ENCODE peak calls at places on chromosomes 7 and 10, in four cellular contexts. One of them, this sample, is unnamed.

GRCh38 chr10:59290448-59290847 is 71.9 kb downstream of the FAM13C start:
- DNase-seq in fibroblast of the aortic adventitia: no peak
- DNase-seq in activated T-cell treated with anti-CD3 and anti-CD28 coated beads for 1 hour: no peak
- DNase-seq in RCC 7860: no peak
- DNase-seq in this sample: peak

GRCh38 chr7:128408709-128409434 is 910 bp downstream of the IMPDH1 start:
- DNase-seq in fibroblast of the aortic adventitia: peak
- DNase-seq in activated T-cell treated with anti-CD3 and anti-CD28 coated beads for 1 hour: no peak
- DNase-seq in RCC 7860: no peak
- DNase-seq in this sample: peak

GRCh38 chr7:143025331-143025730 is 1.6 kb downstream of the OR9A2 start:
- DNase-seq in fibroblast of the aortic adventitia: no peak
- DNase-seq in activated T-cell treated with anti-CD3 and anti-CD28 coated beads for 1 hour: no peak
- DNase-seq in RCC 7860: no peak
- DNase-seq in this sample: no peak

GRCh38 chr10:70651661-70652060 is 20.6 kb upstream of the ADAMTS14 start:
- DNase-seq in fibroblast of the aortic adventitia: no peak
- DNase-seq in activated T-cell treated with anti-CD3 and anti-CD28 coated beads for 1 hour: no peak
- DNase-seq in RCC 7860: no peak
- DNase-seq in this sample: no peak

GRCh38 chr7:127252380-127252718 is 392 bp downstream of the GRM8 start:
- DNase-seq in fibroblast of the aortic adventitia: no peak
- DNase-seq in activated T-cell treated with anti-CD3 and anti-CD28 coated beads for 1 hour: no peak
- DNase-seq in RCC 7860: no peak
- DNase-seq in this sample: no peak

GRCh38 chr7:151248191-151249033 is at the start of gene SMARCD3:
- DNase-seq in fibroblast of the aortic adventitia: peak
- DNase-seq in activated T-cell treated with anti-CD3 and anti-CD28 coated beads for 1 hour: no peak
- DNase-seq in RCC 7860: peak
- DNase-seq in this sample: peak

GRCh38 chr7:668958-669357 is 57.5 kb upstream of the DNAAF5 start:
- DNase-seq in fibroblast of the aortic adventitia: no peak
- DNase-seq in activated T-cell treated with anti-CD3 and anti-CD28 coated beads for 1 hour: no peak
- DNase-seq in RCC 7860: no peak
- DNase-seq in this sample: no peak

GRCh38 chr7:69893915-69894314 is 295.6 kb downstream of the AUTS2 start:
- DNase-seq in fibroblast of the aortic adventitia: peak
- DNase-seq in activated T-cell treated with anti-CD3 and anti-CD28 coated beads for 1 hour: no peak
- DNase-seq in RCC 7860: no peak
- DNase-seq in this sample: peak

GRCh38 chr10:17747883-17748550 is 4.0 kb upstream of the TMEM236 start:
- DNase-seq in fibroblast of the aortic adventitia: peak
- DNase-seq in activated T-cell treated with anti-CD3 and anti-CD28 coated beads for 1 hour: no peak
- DNase-seq in RCC 7860: no peak
- DNase-seq in this sample: peak

GRCh38 chr10:26437637-26438461 is at the start of gene APBB1IP:
- DNase-seq in fibroblast of the aortic adventitia: peak
- DNase-seq in activated T-cell treated with anti-CD3 and anti-CD28 coated beads for 1 hour: peak
- DNase-seq in RCC 7860: peak
- DNase-seq in this sample: peak

GRCh38 chr10:26199841-26200240 is 16.7 kb upstream of the GAD2 start:
- DNase-seq in fibroblast of the aortic adventitia: no peak
- DNase-seq in activated T-cell treated with anti-CD3 and anti-CD28 coated beads for 1 hour: no peak
- DNase-seq in RCC 7860: no peak
- DNase-seq in this sample: no peak

GRCh38 chr10:124035928-124036558 is 57.4 kb downstream of the CHST15 start:
- DNase-seq in fibroblast of the aortic adventitia: no peak
- DNase-seq in activated T-cell treated with anti-CD3 and anti-CD28 coated beads for 1 hour: no peak
- DNase-seq in RCC 7860: no peak
- DNase-seq in this sample: no peak

GRCh38 chr10:12707461-12708185 is 293.9 kb downstream of the CCDC3 start:
- DNase-seq in fibroblast of the aortic adventitia: peak
- DNase-seq in activated T-cell treated with anti-CD3 and anti-CD28 coated beads for 1 hour: no peak
- DNase-seq in RCC 7860: peak
- DNase-seq in this sample: peak

GRCh38 chr7:66352071-66352470 is 146.9 kb downstream of the TPST1 start:
- DNase-seq in fibroblast of the aortic adventitia: no peak
- DNase-seq in activated T-cell treated with anti-CD3 and anti-CD28 coated beads for 1 hour: no peak
- DNase-seq in RCC 7860: peak
- DNase-seq in this sample: peak

GRCh38 chr10:27366769-27367168 is 126.2 kb upstream of the ACBD5 start:
- DNase-seq in fibroblast of the aortic adventitia: no peak
- DNase-seq in activated T-cell treated with anti-CD3 and anti-CD28 coated beads for 1 hour: no peak
- DNase-seq in RCC 7860: no peak
- DNase-seq in this sample: no peak

GRCh38 chr7:25995893-25996529 is 156.0 kb upstream of the NFE2L3 start:
- DNase-seq in fibroblast of the aortic adventitia: no peak
- DNase-seq in activated T-cell treated with anti-CD3 and anti-CD28 coated beads for 1 hour: no peak
- DNase-seq in RCC 7860: no peak
- DNase-seq in this sample: no peak

GRCh38 chr10:124473070-124473469 is 11.4 kb downstream of the LHPP start:
- DNase-seq in fibroblast of the aortic adventitia: no peak
- DNase-seq in activated T-cell treated with anti-CD3 and anti-CD28 coated beads for 1 hour: no peak
- DNase-seq in RCC 7860: no peak
- DNase-seq in this sample: no peak

GRCh38 chr7:100053201-100053600 is 3.6 kb downstream of the ZSCAN21 start:
- DNase-seq in fibroblast of the aortic adventitia: peak
- DNase-seq in activated T-cell treated with anti-CD3 and anti-CD28 coated beads for 1 hour: no peak
- DNase-seq in RCC 7860: peak
- DNase-seq in this sample: peak

GRCh38 chr7:41029072-41029492 is 673.8 kb downstream of the INHBA start:
- DNase-seq in fibroblast of the aortic adventitia: peak
- DNase-seq in activated T-cell treated with anti-CD3 and anti-CD28 coated beads for 1 hour: no peak
- DNase-seq in RCC 7860: peak
- DNase-seq in this sample: peak

GRCh38 chr7:128027485-128027980 is 3.7 kb downstream of the LRRC4 start:
- DNase-seq in fibroblast of the aortic adventitia: no peak
- DNase-seq in activated T-cell treated with anti-CD3 and anti-CD28 coated beads for 1 hour: no peak
- DNase-seq in RCC 7860: no peak
- DNase-seq in this sample: no peak

GRCh38 chr7:127770870-127771269 is 118.9 kb downstream of the SND1 start:
- DNase-seq in fibroblast of the aortic adventitia: peak
- DNase-seq in activated T-cell treated with anti-CD3 and anti-CD28 coated beads for 1 hour: no peak
- DNase-seq in RCC 7860: no peak
- DNase-seq in this sample: peak

GRCh38 chr10:130992802-130993523 is 318.6 kb downstream of the TCERG1L start:
- DNase-seq in fibroblast of the aortic adventitia: no peak
- DNase-seq in activated T-cell treated with anti-CD3 and anti-CD28 coated beads for 1 hour: no peak
- DNase-seq in RCC 7860: no peak
- DNase-seq in this sample: no peak

GRCh38 chr7:43891069-43891955 is 15.1 kb downstream of the URGCP start:
- DNase-seq in fibroblast of the aortic adventitia: no peak
- DNase-seq in activated T-cell treated with anti-CD3 and anti-CD28 coated beads for 1 hour: no peak
- DNase-seq in RCC 7860: no peak
- DNase-seq in this sample: no peak

GRCh38 chr10:7480742-7481381 is 70.0 kb upstream of the SFMBT2 start:
- DNase-seq in fibroblast of the aortic adventitia: no peak
- DNase-seq in activated T-cell treated with anti-CD3 and anti-CD28 coated beads for 1 hour: no peak
- DNase-seq in RCC 7860: no peak
- DNase-seq in this sample: no peak

GRCh38 chr10:102504179-102504975 is 605 bp downstream of the SUFU start:
- DNase-seq in fibroblast of the aortic adventitia: no peak
- DNase-seq in activated T-cell treated with anti-CD3 and anti-CD28 coated beads for 1 hour: peak
- DNase-seq in RCC 7860: no peak
- DNase-seq in this sample: no peak

GRCh38 chr7:100827330-100828226 is at the start of gene EPHB4:
- DNase-seq in fibroblast of the aortic adventitia: peak
- DNase-seq in activated T-cell treated with anti-CD3 and anti-CD28 coated beads for 1 hour: no peak
- DNase-seq in RCC 7860: no peak
- DNase-seq in this sample: peak

GRCh38 chr10:108336836-108337235 is 1172.3 kb upstream of the SORCS1 start:
- DNase-seq in fibroblast of the aortic adventitia: no peak
- DNase-seq in activated T-cell treated with anti-CD3 and anti-CD28 coated beads for 1 hour: no peak
- DNase-seq in RCC 7860: no peak
- DNase-seq in this sample: no peak

GRCh38 chr10:75547391-75548298 is 116.2 kb downstream of the LRMDA start:
- DNase-seq in fibroblast of the aortic adventitia: peak
- DNase-seq in activated T-cell treated with anti-CD3 and anti-CD28 coated beads for 1 hour: no peak
- DNase-seq in RCC 7860: peak
- DNase-seq in this sample: peak

GRCh38 chr7:44486693-44487092 is 3.8 kb downstream of the NUDCD3 start:
- DNase-seq in fibroblast of the aortic adventitia: peak
- DNase-seq in activated T-cell treated with anti-CD3 and anti-CD28 coated beads for 1 hour: no peak
- DNase-seq in RCC 7860: peak
- DNase-seq in this sample: peak

GRCh38 chr10:13997650-13998049 is 333.1 kb downstream of the FRMD4A start:
- DNase-seq in fibroblast of the aortic adventitia: peak
- DNase-seq in activated T-cell treated with anti-CD3 and anti-CD28 coated beads for 1 hour: no peak
- DNase-seq in RCC 7860: no peak
- DNase-seq in this sample: no peak

GRCh38 chr10:580796-581195 is 108.7 kb downstream of the DIP2C start:
- DNase-seq in fibroblast of the aortic adventitia: peak
- DNase-seq in activated T-cell treated with anti-CD3 and anti-CD28 coated beads for 1 hour: no peak
- DNase-seq in RCC 7860: peak
- DNase-seq in this sample: peak

GRCh38 chr10:124637746-124638145 is 106.4 kb downstream of the FAM53B start:
- DNase-seq in fibroblast of the aortic adventitia: no peak
- DNase-seq in activated T-cell treated with anti-CD3 and anti-CD28 coated beads for 1 hour: no peak
- DNase-seq in RCC 7860: no peak
- DNase-seq in this sample: no peak

GRCh38 chr7:142668495-142668894 is 80.8 kb upstream of the PRSS1 start:
- DNase-seq in fibroblast of the aortic adventitia: no peak
- DNase-seq in activated T-cell treated with anti-CD3 and anti-CD28 coated beads for 1 hour: no peak
- DNase-seq in RCC 7860: no peak
- DNase-seq in this sample: no peak

GRCh38 chr7:18762189-18762588 is 266.6 kb downstream of the HDAC9 start:
- DNase-seq in fibroblast of the aortic adventitia: peak
- DNase-seq in activated T-cell treated with anti-CD3 and anti-CD28 coated beads for 1 hour: no peak
- DNase-seq in RCC 7860: peak
- DNase-seq in this sample: peak

GRCh38 chr10:71401056-71401455 is 4.3 kb downstream of the CDH23 start:
- DNase-seq in fibroblast of the aortic adventitia: no peak
- DNase-seq in activated T-cell treated with anti-CD3 and anti-CD28 coated beads for 1 hour: no peak
- DNase-seq in RCC 7860: no peak
- DNase-seq in this sample: no peak

GRCh38 chr7:131878777-131879176 is 322.3 kb upstream of the PODXL start:
- DNase-seq in fibroblast of the aortic adventitia: no peak
- DNase-seq in activated T-cell treated with anti-CD3 and anti-CD28 coated beads for 1 hour: no peak
- DNase-seq in RCC 7860: no peak
- DNase-seq in this sample: no peak